ENCODE peak calls at places on chromosomes 5 and 9, in six cellular contexts. A is endothelial cell of umbilical vein, M is GM12878, Y is breast epithelium, J is HepG2, S is suprapubic skin. F is an unnamed sample.

GRCh38 chr5:16568875-16569580 is 47.8 kb downstream of the RETREG1 start:
- DNase-seq in A (no peak), M (no peak), Y (peak), J (no peak), S (no peak), F (no peak)

GRCh38 chr5:121138495-121138907 is 674.4 kb downstream of the PRR16 start:
- DNase-seq in A (peak), M (no peak), Y (no peak), J (no peak), S (no peak), F (no peak)

GRCh38 chr5:33235824-33236223 is 204.9 kb upstream of the TARS1 start:
- DNase-seq in A (no peak), M (peak), Y (no peak), J (no peak), S (no peak), F (no peak)

GRCh38 chr5:76513486-76513885 is 109.7 kb downstream of the F2RL2 start:
- DNase-seq in A (no peak), M (no peak), Y (no peak), J (no peak), S (no peak), F (no peak)

GRCh38 chr5:169116961-169117461 is 183.9 kb downstream of the SLIT3 start:
- DNase-seq in A (peak), M (no peak), Y (no peak), J (peak), S (peak), F (peak)

GRCh38 chr5:143614831-143615230 is 197.1 kb upstream of the HMHB1 start:
- DNase-seq in A (no peak), M (no peak), Y (no peak), J (no peak), S (no peak), F (no peak)

GRCh38 chr9:71742703-71743102 is 25.6 kb downstream of the CEMIP2 start:
- DNase-seq in A (no peak), M (no peak), Y (no peak), J (no peak), S (no peak), F (no peak)

GRCh38 chr9:75960561-75960960 is 70.1 kb downstream of the PCSK5 start:
- DNase-seq in A (peak), M (no peak), Y (no peak), J (no peak), S (no peak), F (no peak)

GRCh38 chr9:69975681-69976080 is 68.0 kb upstream of the MAMDC2 start:
- DNase-seq in A (no peak), M (no peak), Y (no peak), J (no peak), S (no peak), F (no peak)

GRCh38 chr5:34055671-34056070 is 12.7 kb upstream of the C1QTNF3 start:
- DNase-seq in A (no peak), M (no peak), Y (no peak), J (no peak), S (no peak), F (no peak)

GRCh38 chr9:128393971-128394370 is 22.8 kb downstream of the URM1 start:
- DNase-seq in A (no peak), M (no peak), Y (no peak), J (peak), S (no peak), F (no peak)

GRCh38 chr5:172082180-172082579 is 75.7 kb upstream of the FBXW11 start:
- DNase-seq in A (no peak), M (no peak), Y (no peak), J (no peak), S (no peak), F (no peak)

GRCh38 chr9:30775236-30775635 is 1609.2 kb upstream of the ACO1 start:
- DNase-seq in A (no peak), M (no peak), Y (no peak), J (no peak), S (no peak), F (no peak)

GRCh38 chr9:111926421-111926875 is 29.8 kb downstream of the UGCG start:
- DNase-seq in A (peak), M (peak), Y (no peak), J (no peak), S (no peak), F (no peak)

GRCh38 chr5:134506054-134507039 is 19.1 kb upstream of the JADE2 start:
- DNase-seq in A (no peak), M (no peak), Y (peak), J (peak), S (peak), F (peak)

GRCh38 chr5:140574165-140574564 is 9.5 kb downstream of the SLC35A4 start:
- DNase-seq in A (no peak), M (no peak), Y (no peak), J (no peak), S (no peak), F (no peak)

GRCh38 chr5:53983568-53984465 is 326.6 kb downstream of the ARL15 start:
- DNase-seq in A (no peak), M (no peak), Y (no peak), J (no peak), S (no peak), F (no peak)

DNA sequence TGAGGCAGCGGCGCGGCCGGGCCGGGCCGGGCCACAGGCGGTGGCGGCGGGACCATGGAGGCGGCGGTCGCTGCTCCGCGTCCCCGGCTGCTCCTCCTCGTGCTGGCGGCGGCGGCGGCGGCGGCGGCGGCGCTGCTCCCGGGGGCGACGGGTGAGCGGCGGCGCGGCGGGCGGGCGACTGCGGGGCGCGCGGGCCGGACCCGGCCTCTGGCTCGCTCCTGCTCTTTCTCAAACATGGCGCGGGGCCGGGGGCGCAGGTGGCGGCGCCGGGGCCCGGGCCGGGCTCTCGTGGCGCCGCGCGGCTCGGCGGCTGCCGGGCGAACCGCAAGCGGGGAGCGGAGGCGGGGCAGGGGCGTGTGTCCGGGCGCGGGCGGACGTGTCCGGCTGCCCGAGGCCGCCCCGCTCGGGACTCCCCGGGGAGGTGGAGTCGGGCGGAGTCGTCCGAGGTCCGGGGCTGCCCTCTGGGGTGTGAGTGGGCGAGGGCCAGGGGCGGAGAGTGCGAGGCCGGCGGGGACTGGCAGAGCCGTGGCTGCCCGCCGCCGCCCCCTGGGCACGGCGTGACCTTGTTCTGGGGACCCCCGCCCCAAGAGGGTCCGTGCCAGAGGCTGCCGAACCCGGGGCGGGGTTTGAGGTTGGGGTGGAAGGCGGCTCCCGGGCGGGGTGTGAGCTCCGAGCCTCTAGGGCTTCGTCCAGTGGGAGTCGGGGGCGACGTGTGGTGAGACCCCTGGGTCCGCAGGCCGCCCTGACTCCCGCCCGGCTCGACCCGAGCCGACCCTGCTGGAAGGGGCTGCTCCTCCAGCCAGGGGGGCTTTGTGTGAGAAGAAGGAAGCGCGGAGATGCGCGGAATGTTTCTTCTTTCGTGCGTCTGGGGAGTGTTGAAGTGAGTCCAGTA is 485 bp downstream of the TGFBR1 start:
- DNase-seq in A (peak), M (no peak), Y (peak), J (peak), S (peak), F (peak)
- TF ChIP-seq POLR2AphosphoS5 in A (no peak), M (no peak), Y (no peak), J (no peak), S (no peak), F (no peak)

GRCh38 chr5:72438141-72438540 is 69.1 kb downstream of the ZNF366 start:
- DNase-seq in A (no peak), M (no peak), Y (no peak), J (no peak), S (no peak), F (no peak)

GRCh38 chr5:72436796-72437471 is 70.3 kb downstream of the ZNF366 start:
- DNase-seq in A (no peak), M (no peak), Y (no peak), J (no peak), S (no peak), F (no peak)

GRCh38 chr5:72434781-72435437 is 72.3 kb downstream of the ZNF366 start:
- DNase-seq in A (no peak), M (no peak), Y (no peak), J (no peak), S (no peak), F (no peak)

GRCh38 chr5:72434056-72434780 is 73.0 kb downstream of the ZNF366 start:
- DNase-seq in A (no peak), M (no peak), Y (no peak), J (no peak), S (no peak), F (no peak)

DNA sequence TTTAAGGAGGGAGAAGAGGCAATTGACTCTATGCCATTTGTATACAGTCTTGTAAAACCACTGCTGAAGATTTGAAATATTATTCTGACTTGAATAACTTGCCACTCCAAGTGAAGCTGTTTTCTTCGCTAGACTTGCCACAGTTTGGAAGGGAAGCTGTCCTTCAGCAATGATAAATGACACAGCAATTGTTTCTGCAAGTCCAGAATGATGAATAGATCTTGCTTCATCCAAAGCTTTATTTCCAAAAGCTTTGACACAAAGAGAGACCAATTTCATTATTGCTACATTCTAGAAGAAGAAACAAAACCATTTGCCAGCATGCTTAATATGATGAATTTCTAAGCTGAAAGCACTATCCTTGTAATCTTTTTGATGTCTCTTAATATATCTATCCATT is 73.7 kb downstream of the ZNF366 start:
- DNase-seq in A (no peak), M (no peak), Y (no peak), J (no peak), S (no peak), F (no peak)
- TF ChIP-seq POLR2AphosphoS5 in A (no peak), M (no peak), Y (no peak), J (no peak), S (no peak), F (no peak)

GRCh38 chr5:77637170-77638074 is 1.1 kb downstream of the OTP start:
- DNase-seq in A (no peak), M (no peak), Y (no peak), J (no peak), S (no peak), F (peak)

GRCh38 chr5:77635617-77636422 is 2.7 kb downstream of the OTP start:
- DNase-seq in A (no peak), M (no peak), Y (no peak), J (no peak), S (no peak), F (peak)

GRCh38 chr5:77635073-77635472 is 3.4 kb downstream of the OTP start:
- DNase-seq in A (no peak), M (no peak), Y (no peak), J (no peak), S (no peak), F (no peak)

GRCh38 chr5:77638204-77638762 is at the start of gene OTP:
- DNase-seq in A (no peak), M (no peak), Y (no peak), J (no peak), S (no peak), F (no peak)

GRCh38 chr5:77636423-77637169 is 1.9 kb downstream of the OTP start:
- DNase-seq in A (no peak), M (no peak), Y (no peak), J (no peak), S (no peak), F (peak)
- TF ChIP-seq POLR2AphosphoS5 in A (no peak), M (no peak), Y (no peak), J (no peak), S (no peak), F (no peak)

GRCh38 chr5:137254695-137255094 is 244.4 kb downstream of the SPOCK1 start:
- DNase-seq in A (no peak), M (no peak), Y (no peak), J (no peak), S (no peak), F (no peak)
- TF ChIP-seq POLR2AphosphoS5 in A (no peak), M (no peak), Y (peak), J (no peak), S (peak), F (no peak)